ENCODE peak calls at places on chromosomes 2 and 18, in four cellular contexts. T, P, F and C are unnamed samples.

GRCh38 chr2:196266855-196267254 is 95.5 kb upstream of the STK17B start:
- DNase-seq in T (no peak), P (no peak), F (no peak), C (no peak)

GRCh38 chr18:55753643-55754255 is 165.8 kb upstream of the TCF4 start:
- DNase-seq in T (peak), P (no peak), F (no peak), C (no peak)

GRCh38 chr18:47594063-47594462 is 336.4 kb downstream of the SMAD2 start:
- DNase-seq in T (no peak), P (no peak), F (no peak), C (no peak)

GRCh38 chr18:59918320-59918755 is 18.5 kb downstream of the PMAIP1 start:
- DNase-seq in T (peak), P (no peak), F (peak), C (no peak)

GRCh38 chr2:100903534-100904258 is 83.8 kb downstream of the NPAS2 start:
- DNase-seq in T (peak), P (no peak), F (no peak), C (no peak)

GRCh38 chr2:84959045-84959493 is 11.9 kb upstream of the KCMF1 start:
- DNase-seq in T (peak), P (no peak), F (no peak), C (no peak)

GRCh38 chr2:72483346-72483745 is 335.7 kb upstream of the CYP26B1 start:
- DNase-seq in T (no peak), P (no peak), F (no peak), C (no peak)

GRCh38 chr18:2417861-2418610 is 153.3 kb downstream of the METTL4 start:
- DNase-seq in T (no peak), P (no peak), F (no peak), C (no peak)

GRCh38 chr18:22031581-22031980 is 137.8 kb upstream of the GATA6 start:
- DNase-seq in T (no peak), P (no peak), F (no peak), C (no peak)

GRCh38 chr18:22033085-22033484 is 136.3 kb upstream of the GATA6 start:
- DNase-seq in T (no peak), P (no peak), F (no peak), C (no peak)

GRCh38 chr18:22032392-22032961 is 136.9 kb upstream of the GATA6 start:
- DNase-seq in T (peak), P (peak), F (no peak), C (no peak)

DNA sequence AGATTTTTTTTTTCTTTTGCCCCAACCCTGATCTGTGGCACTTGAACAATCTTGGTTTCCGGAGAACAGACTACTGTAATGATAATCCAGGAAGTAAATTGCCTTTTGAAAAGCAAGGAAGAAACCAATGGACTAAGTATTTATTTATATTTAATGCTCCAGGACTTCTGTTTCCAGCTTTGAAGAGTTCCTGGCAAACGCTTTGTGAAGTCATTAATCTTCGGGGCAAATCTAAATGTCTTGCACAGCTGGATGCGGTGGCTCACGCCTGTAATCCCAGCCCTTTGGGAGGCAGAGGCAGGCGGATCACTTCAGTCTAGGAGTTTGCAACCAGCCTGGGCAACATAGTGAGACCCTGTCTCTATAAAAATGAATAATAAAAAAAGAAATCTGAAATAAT is 135.1 kb upstream of the GATA6 start:
- DNase-seq in T (no peak), P (no peak), F (no peak), C (no peak)
- TF ChIP-seq NR3C1 in T (no peak), P (no peak), F (no peak), C (no peak)

GRCh38 chr2:205699554-205700289 is 17.4 kb downstream of the NRP2 start:
- DNase-seq in T (no peak), P (no peak), F (no peak), C (no peak)
- TF ChIP-seq NR3C1 in T (no peak), P (no peak), F (no peak), C (no peak)

DNA sequence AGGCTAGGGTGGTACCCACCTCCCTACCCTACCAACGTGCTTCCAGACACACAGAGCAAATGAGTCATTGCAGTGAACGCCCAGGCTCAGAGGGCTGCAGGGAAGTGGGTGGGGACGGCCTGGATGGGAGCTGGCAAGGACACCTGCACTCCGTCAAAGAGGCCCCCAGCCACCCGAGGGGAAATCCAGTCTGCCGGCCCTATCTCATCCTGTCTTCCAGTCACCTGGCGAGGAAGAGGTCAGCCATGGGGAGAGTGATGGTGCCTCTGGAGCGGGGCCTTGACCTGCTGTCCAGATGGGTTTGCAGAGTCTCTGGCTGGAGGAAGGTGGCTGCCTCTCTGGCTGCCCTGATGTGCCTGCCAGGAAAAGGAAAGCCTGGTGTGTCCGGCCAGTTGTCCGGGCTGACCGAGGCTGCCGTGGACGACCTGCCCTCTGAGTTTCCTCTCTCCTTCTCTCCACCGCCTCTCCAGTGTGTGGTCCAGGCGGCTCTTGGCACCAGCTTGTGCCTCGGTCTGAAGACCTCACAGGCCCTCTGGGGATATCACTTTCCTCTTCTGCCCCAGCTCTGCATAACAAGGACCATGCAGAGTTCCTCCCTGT is 209.7 kb upstream of the COPS8 start:
- DNase-seq in T (no peak), P (no peak), F (no peak), C (no peak)
- TF ChIP-seq NR3C1 in T (no peak), P (no peak), F (no peak), C (no peak)

GRCh38 chr18:64037812-64038414 is 68.0 kb downstream of the SERPINB8 start:
- DNase-seq in T (peak), P (peak), F (peak), C (no peak)
- TF ChIP-seq NR3C1 in T (no peak), P (no peak), F (no peak), C (no peak)

GRCh38 chr2:6506311-6507258 is 359.1 kb downstream of the CMPK2 start:
- DNase-seq in T (no peak), P (no peak), F (no peak), C (no peak)
- TF ChIP-seq NR3C1 in T (no peak), P (no peak), F (no peak), C (no peak)